ENCODE peak calls at places on chromosomes 6 and 20, in ten cellular contexts. K is NCI-H446; R is effector CD8-positive, alpha-beta T cell; L is fibroblast of the conjunctiva; Y is foreskin fibroblast; E is spleen; W is activated B cell treated with CpG ODN at 0.5 μM for 24 hours; A is stimulated activated CD4-positive, alpha-beta T cell treated with anti-CD3 and anti-CD28 coated beads, Interleukin-1b, Interleukin-23, amount 100 ng/mL, for 24 hours; M is stimulated activated naive CD8-positive, alpha-beta T cell treated with anti-CD3 and anti-CD28 coated beads, Interleukin-15, Interleukin-2, amounts not matched to agents 100 U/mL and 50 U/mL, for 24 hours; G is GM23248. V is an unnamed sample.

GRCh38 chr6:3872370-3872854 is 23.2 kb downstream of the FAM50B start:
- DNase-seq in K (no peak), R (no peak), L (no peak), Y (no peak), E (no peak), W (no peak), A (no peak), M (no peak), G (no peak), V (no peak)

GRCh38 chr6:147603392-147604081 is 95.0 kb downstream of the SAMD5 start:
- DNase-seq in K (no peak), R (no peak), L (no peak), Y (peak; percentile 47), E (no peak), W (no peak), A (no peak), M (no peak), G (no peak), V (no peak)

GRCh38 chr6:42704251-42704936 is 18.0 kb downstream of the PRPH2 start:
- DNase-seq in K (no peak), R (no peak), L (no peak), Y (no peak), E (no peak), W (no peak), A (no peak), M (no peak), G (no peak), V (no peak)

GRCh38 chr6:14670806-14671205 is 553.2 kb downstream of the CD83 start:
- DNase-seq in K (no peak), R (no peak), L (no peak), Y (no peak), E (no peak), W (no peak), A (no peak), M (no peak), G (no peak), V (no peak)

GRCh38 chr6:47733879-47734558 is 35.6 kb downstream of the ADGRF4 start:
- DNase-seq in K (peak; percentile 39), R (no peak), L (no peak), Y (no peak), E (no peak), W (no peak), A (no peak), M (no peak), G (peak; percentile 4), V (no peak)

GRCh38 chr20:13953227-13953626 is 37.2 kb downstream of the SEL1L2 start:
- DNase-seq in K (no peak), R (no peak), L (no peak), Y (no peak), E (no peak), W (no peak), A (no peak), M (no peak), G (no peak), V (no peak)

GRCh38 chr6:33886673-33887144 is 82.9 kb upstream of the MLN start:
- DNase-seq in K (no peak), R (no peak), L (no peak), Y (peak; percentile 81), E (no peak), W (no peak), A (peak; percentile 8), M (no peak), G (peak; percentile 91), V (peak; percentile 77)

GRCh38 chr6:30211306-30211705 is 1.9 kb downstream of the TRIM26 start:
- DNase-seq in K (no peak), R (no peak), L (no peak), Y (no peak), E (no peak), W (no peak), A (no peak), M (no peak), G (no peak), V (no peak)

GRCh38 chr6:137900815-137901214 is 33.8 kb downstream of the TNFAIP3 start:
- DNase-seq in K (no peak), R (no peak), L (no peak), Y (no peak), E (no peak), W (no peak), A (no peak), M (no peak), G (no peak), V (no peak)

GRCh38 chr20:13800728-13801134 is 15.9 kb downstream of the NDUFAF5 start:
- DNase-seq in K (peak; percentile 97), R (no peak), L (peak; percentile 73), Y (peak; percentile 95), E (no peak), W (no peak), A (no peak), M (no peak), G (peak; percentile 76), V (peak; percentile 77)

GRCh38 chr6:158460602-158461092 is 99.2 kb upstream of the TMEM181 start:
- DNase-seq in K (no peak), R (no peak), L (peak; percentile 42), Y (peak; percentile 78), E (no peak), W (no peak), A (no peak), M (no peak), G (peak; percentile 80), V (peak; percentile 36)

GRCh38 chr6:70421509-70421908 is 8.2 kb downstream of the FAM135A start:
- DNase-seq in K (no peak), R (no peak), L (no peak), Y (no peak), E (no peak), W (no peak), A (no peak), M (no peak), G (no peak), V (no peak)

GRCh38 chr20:19354950-19355349 is 142.5 kb downstream of the SLC24A3 start:
- DNase-seq in K (no peak), R (no peak), L (no peak), Y (peak; percentile 70), E (no peak), W (no peak), A (no peak), M (no peak), G (no peak), V (no peak)